ENCODE peak calls at places on chromosomes 5 and 9, in seven cellular contexts. F is cardiac fibroblast, C is fibroblast of villous mesenchyme, Z is adrenal gland, Y is MM.1S, A is astrocyte of the spinal cord, G is HepG2. I is an unnamed sample.

GRCh38 chr5:169934990-169935389 is 45.3 kb downstream of the INSYN2B start:
- DNase-seq in F (peak; percentile 29), C (peak; percentile 37), Z (no peak), Y (no peak), A (peak; percentile 27), G (no peak), I (no peak)

GRCh38 chr5:180328296-180329137 is 24.6 kb downstream of the GFPT2 start:
- DNase-seq in F (peak; percentile 77), C (peak; percentile 77), Z (peak; percentile 85), Y (peak; percentile 79), A (peak; percentile 63), G (peak; percentile 74), I (peak; percentile 71)

GRCh38 chr9:137972988-137973470 is 95.4 kb downstream of the CACNA1B start:
- DNase-seq in F (no peak), C (no peak), Z (no peak), Y (no peak), A (no peak), G (no peak), I (no peak)

GRCh38 chr9:17635115-17635890 is 56.4 kb downstream of the SH3GL2 start:
- DNase-seq in F (no peak), C (no peak), Z (no peak), Y (no peak), A (no peak), G (no peak), I (no peak)

GRCh38 chr5:36878421-36879088 is 2.0 kb downstream of the NIPBL start:
- DNase-seq in F (peak; percentile 67), C (peak; percentile 65), Z (peak; percentile 44), Y (no peak), A (peak; percentile 59), G (peak; percentile 45), I (peak; percentile 51)

GRCh38 chr5:159444441-159445082 is 114.3 kb upstream of the IL12B start:
- DNase-seq in F (peak; percentile 77), C (peak; percentile 69), Z (no peak), Y (peak; percentile 77), A (peak; percentile 75), G (peak; percentile 48), I (peak; percentile 75)

GRCh38 chr9:85212209-85212608 is 529.5 kb downstream of the AGTPBP1 start:
- DNase-seq in F (peak; percentile 60), C (no peak), Z (no peak), Y (no peak), A (peak; percentile 67), G (no peak), I (peak; percentile 53)

GRCh38 chr9:84670106-84670800 is 724 bp downstream of the NTRK2 start:
- DNase-seq in F (no peak), C (no peak), Z (no peak), Y (peak; percentile 32), A (no peak), G (no peak), I (no peak)

GRCh38 chr5:120512757-120513650 is 48.9 kb downstream of the PRR16 start:
- DNase-seq in F (no peak), C (no peak), Z (no peak), Y (no peak), A (no peak), G (no peak), I (no peak)

GRCh38 chr5:120388016-120388781 is 75.9 kb upstream of the PRR16 start:
- DNase-seq in F (peak; percentile 93), C (peak; percentile 98), Z (no peak), Y (peak; percentile 72), A (peak; percentile 93), G (no peak), I (peak; percentile 92)

GRCh38 chr9:109507421-109507838 is 9.3 kb upstream of the PTPN3 start:
- DNase-seq in F (peak; percentile 81), C (peak; percentile 59), Z (peak; percentile 78), Y (no peak), A (peak; percentile 77), G (peak; percentile 92), I (peak; percentile 57)

GRCh38 chr5:169760229-169760628 is 123.2 kb downstream of the DOCK2 start:
- DNase-seq in F (no peak), C (no peak), Z (no peak), Y (no peak), A (no peak), G (no peak), I (no peak)

GRCh38 chr5:78269088-78269703 is 25.3 kb downstream of the AP3B1 start:
- DNase-seq in F (peak; percentile 16), C (peak; percentile 27), Z (no peak), Y (peak; percentile 14), A (peak; percentile 28), G (no peak), I (peak; percentile 40)

GRCh38 chr9:93143830-93144530 is 9.9 kb upstream of the NINJ1 start:
- DNase-seq in F (no peak), C (no peak), Z (no peak), Y (peak; percentile 47), A (peak; percentile 20), G (no peak), I (no peak)

GRCh38 chr9:132457508-132457907 is 47.5 kb downstream of the CFAP77 start:
- DNase-seq in F (no peak), C (no peak), Z (no peak), Y (no peak), A (no peak), G (no peak), I (no peak)

GRCh38 chr9:112312139-112312538 is 21.3 kb downstream of the PTBP3 start:
- DNase-seq in F (no peak), C (no peak), Z (no peak), Y (no peak), A (no peak), G (no peak), I (no peak)

GRCh38 chr5:74326571-74327338 is 313.8 kb downstream of the ENC1 start:
- DNase-seq in F (peak; percentile 87), C (peak; percentile 85), Z (no peak), Y (peak; percentile 99), A (peak; percentile 99), G (peak; percentile 51), I (peak; percentile 94)

GRCh38 chr5:10293907-10294662 is 13.6 kb downstream of the CMBL start:
- DNase-seq in F (no peak), C (no peak), Z (no peak), Y (no peak), A (no peak), G (no peak), I (no peak)

GRCh38 chr9:82722556-82722955 is 340.4 kb downstream of the RASEF start:
- DNase-seq in F (no peak), C (peak; percentile 8), Z (no peak), Y (no peak), A (no peak), G (no peak), I (no peak)

DNA sequence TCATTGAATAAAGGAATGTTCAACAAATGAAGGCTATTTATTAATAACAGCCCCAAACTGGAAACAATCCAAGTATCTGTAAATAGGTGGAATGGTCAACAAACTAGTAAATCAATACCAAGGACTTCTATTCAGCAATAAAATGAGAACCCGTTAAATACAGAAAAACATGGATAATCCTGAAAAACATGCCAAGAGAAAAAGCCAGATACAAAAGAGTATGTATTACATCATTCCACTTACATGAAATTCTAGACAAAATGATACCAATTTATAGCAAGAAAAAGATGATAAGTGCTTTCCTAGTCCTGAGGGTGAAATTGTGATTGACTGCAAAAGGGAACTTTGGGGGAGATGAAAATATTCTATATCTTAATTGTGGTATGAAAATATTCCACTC is 3.1 kb downstream of the PJA2 start:
- DNase-seq in F (no peak), C (no peak), Z (no peak), Y (no peak), A (no peak), G (no peak), I (peak; percentile 32)
- H3K4me3 ChIP-seq in F (no peak overlapping the region), C (peak overlapping the region; percentile 88), Z (no peak overlapping the region), Y (no peak overlapping the region), A (no peak overlapping the region), G (peak overlapping the region; percentile 98), I (peak overlapping the region; percentile 91)

GRCh38 chr5:38157024-38157423 is 101.3 kb upstream of the EGFLAM start:
- DNase-seq in F (no peak), C (peak; percentile 14), Z (no peak), Y (no peak), A (no peak), G (no peak), I (no peak)

GRCh38 chr5:38154615-38155204 is 103.6 kb upstream of the EGFLAM start:
- DNase-seq in F (no peak), C (no peak), Z (no peak), Y (no peak), A (no peak), G (peak; percentile 29), I (no peak)

GRCh38 chr5:38149815-38150195 is 108.6 kb upstream of the EGFLAM start:
- DNase-seq in F (no peak), C (no peak), Z (no peak), Y (no peak), A (no peak), G (no peak), I (no peak)

GRCh38 chr5:38148021-38148625 is 110.2 kb upstream of the EGFLAM start:
- DNase-seq in F (no peak), C (no peak), Z (no peak), Y (no peak), A (no peak), G (peak; percentile 99), I (no peak)

GRCh38 chr5:38151878-38152277 is 106.5 kb upstream of the EGFLAM start:
- DNase-seq in F (no peak), C (no peak), Z (no peak), Y (no peak), A (no peak), G (peak; percentile 32), I (no peak)
- TF ChIP-seq CTCF in F (no peak), C (no peak), Z (no peak), Y (no peak), A (no peak), G (no peak), I (no peak)

DNA sequence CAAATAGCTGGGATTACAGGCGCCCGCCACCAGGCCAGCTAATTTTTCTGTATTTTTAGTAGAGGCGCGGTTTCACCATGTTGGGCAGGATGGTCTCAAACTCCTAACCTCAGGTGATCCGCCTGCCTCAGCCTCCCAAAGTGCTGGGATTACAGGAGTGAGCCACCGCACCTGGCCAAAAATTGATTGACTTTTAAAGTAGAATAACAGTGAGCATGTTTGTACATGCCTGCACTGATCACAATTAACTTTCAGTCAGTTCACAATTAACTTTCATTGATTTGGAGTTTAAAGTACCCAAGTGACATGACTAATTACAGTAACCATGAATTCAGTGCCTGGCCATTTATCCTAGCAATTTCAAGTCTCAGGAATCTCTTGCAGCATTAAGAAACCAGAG is 61.3 kb downstream of the ANKH start:
- DNase-seq in F (no peak), C (peak; percentile 6), Z (no peak), Y (peak; percentile 12), A (no peak), G (no peak), I (no peak)
- H3K4me3 ChIP-seq in F (no peak overlapping the region), C (no peak overlapping the region), Z (no peak overlapping the region), Y (peak overlapping the region; percentile 51), A (no peak overlapping the region), G (no peak overlapping the region), I (no peak overlapping the region)

GRCh38 chr5:52690236-52690685 is 97.5 kb upstream of the ITGA1 start:
- DNase-seq in F (peak; percentile 63), C (peak; percentile 78), Z (no peak), Y (no peak), A (peak; percentile 40), G (no peak), I (peak; percentile 59)

GRCh38 chr5:52692039-52692438 is 95.7 kb upstream of the ITGA1 start:
- DNase-seq in F (no peak), C (peak; percentile 68), Z (no peak), Y (no peak), A (peak; percentile 59), G (no peak), I (peak; percentile 10)

GRCh38 chr5:52692618-52693017 is 95.1 kb upstream of the ITGA1 start:
- DNase-seq in F (no peak), C (peak; percentile 16), Z (no peak), Y (no peak), A (no peak), G (no peak), I (no peak)

GRCh38 chr5:52693836-52694235 is 93.9 kb upstream of the ITGA1 start:
- DNase-seq in F (no peak), C (no peak), Z (no peak), Y (no peak), A (no peak), G (no peak), I (no peak)

GRCh38 chr5:52693279-52693678 is 94.4 kb upstream of the ITGA1 start:
- DNase-seq in F (peak; percentile 64), C (peak; percentile 57), Z (peak; percentile 54), Y (no peak), A (peak; percentile 31), G (peak; percentile 30), I (peak; percentile 59)
- TF ChIP-seq CTCF in F (peak; percentile 80), C (peak; percentile 76), Z (peak; percentile 54), Y (peak; percentile 14), A (peak; percentile 69), G (peak; percentile 66), I (peak; percentile 70)